ENCODE peak calls at places on chromosome 22, in nine cellular contexts. I, G, O, E, C, Z, W, T and K are unnamed samples.

GRCh38 chr22:20758688-20759087 is 15.2 kb upstream of the SERPIND1 start:
- DNase-seq in I (peak; percentile 31), G (no peak), O (no peak), E (no peak), C (no peak), Z (no peak), W (no peak), T (no peak), K (no peak)

GRCh38 chr22:38338772-38339379 is 21.6 kb upstream of the CSNK1E start:
- DNase-seq in I (no peak), G (peak; percentile 3), O (no peak), E (no peak), C (no peak), Z (no peak), W (no peak), T (no peak), K (no peak)

GRCh38 chr22:35894937-35895708 is 133.5 kb downstream of the RBFOX2 start:
- DNase-seq in I (no peak), G (no peak), O (no peak), E (no peak), C (peak; percentile 85), Z (no peak), W (no peak), T (no peak), K (peak; percentile 34)

GRCh38 chr22:41919357-41920224 is 4.7 kb upstream of the SHISA8 start:
- DNase-seq in I (no peak), G (peak; percentile 78), O (peak; percentile 76), E (peak; percentile 34), C (no peak), Z (no peak), W (no peak), T (peak; percentile 20), K (no peak)

GRCh38 chr22:38699784-38700183 is 959 bp downstream of the JOSD1 start:
- DNase-seq in I (peak; percentile 39), G (no peak), O (no peak), E (peak; percentile 30), C (peak; percentile 63), Z (no peak), W (no peak), T (no peak), K (no peak)

GRCh38 chr22:44965171-44965570 is 44.6 kb downstream of the PHF21B start:
- DNase-seq in I (no peak), G (no peak), O (no peak), E (no peak), C (no peak), Z (no peak), W (no peak), T (peak; percentile 80), K (no peak)

GRCh38 chr22:22810018-22810427 is 77.6 kb upstream of the IGLL5 start:
- DNase-seq in I (peak; percentile 58), G (peak; percentile 71), O (no peak), E (peak; percentile 31), C (peak; percentile 52), Z (no peak), W (peak; percentile 32), T (no peak), K (no peak)

GRCh38 chr22:46058591-46059519 is 81.9 kb upstream of the WNT7B start:
- DNase-seq in I (peak; percentile 38), G (peak; percentile 56), O (peak; percentile 47), E (no peak), C (no peak), Z (peak; percentile 20), W (no peak), T (peak; percentile 58), K (no peak)

GRCh38 chr22:44256860-44257560 is 55.7 kb downstream of the SHISAL1 start:
- DNase-seq in I (no peak), G (no peak), O (no peak), E (no peak), C (no peak), Z (no peak), W (no peak), T (no peak), K (no peak)

GRCh38 chr22:36964110-36964509 is 50.7 kb downstream of the CSF2RB start:
- DNase-seq in I (no peak), G (no peak), O (no peak), E (no peak), C (no peak), Z (no peak), W (no peak), T (no peak), K (no peak)

GRCh38 chr22:25410849-25411248 is 153.6 kb upstream of the GRK3 start:
- DNase-seq in I (no peak), G (no peak), O (no peak), E (no peak), C (no peak), Z (no peak), W (no peak), T (no peak), K (no peak)

GRCh38 chr22:44118645-44119315 is 61.9 kb upstream of the PARVG start:
- DNase-seq in I (no peak), G (peak; percentile 33), O (no peak), E (no peak), C (no peak), Z (no peak), W (no peak), T (no peak), K (no peak)

GRCh38 chr22:35961480-35961902 is 67.1 kb downstream of the RBFOX2 start:
- DNase-seq in I (peak; percentile 97), G (no peak), O (no peak), E (peak; percentile 36), C (peak; percentile 92), Z (no peak), W (no peak), T (no peak), K (peak; percentile 22)

GRCh38 chr22:27719535-27720227 is 81.9 kb downstream of the MN1 start:
- DNase-seq in I (no peak), G (peak; percentile 90), O (no peak), E (peak; percentile 81), C (peak; percentile 26), Z (no peak), W (no peak), T (peak; percentile 41), K (no peak)

GRCh38 chr22:43346521-43346929 is 3.4 kb upstream of the SCUBE1 start:
- DNase-seq in I (peak; percentile 64), G (peak; percentile 67), O (peak; percentile 74), E (peak; percentile 47), C (peak; percentile 24), Z (no peak), W (peak; percentile 20), T (peak; percentile 40), K (no peak)

GRCh38 chr22:39356464-39356863 is 6.7 kb downstream of the SYNGR1 start:
- DNase-seq in I (no peak), G (no peak), O (no peak), E (no peak), C (no peak), Z (no peak), W (no peak), T (peak; percentile 95), K (no peak)

GRCh38 chr22:39224550-39224949 is 20.2 kb downstream of the PDGFB start:
- DNase-seq in I (no peak), G (peak; percentile 15), O (no peak), E (no peak), C (no peak), Z (no peak), W (no peak), T (no peak), K (no peak)

GRCh38 chr22:49107961-49108530 is 719.6 kb downstream of the BRD1 start:
- DNase-seq in I (no peak), G (no peak), O (no peak), E (no peak), C (no peak), Z (no peak), W (no peak), T (no peak), K (no peak)

GRCh38 chr22:45603631-45604030 is 68.0 kb upstream of the ATXN10 start:
- DNase-seq in I (no peak), G (no peak), O (peak; percentile 7), E (no peak), C (no peak), Z (no peak), W (no peak), T (no peak), K (no peak)

GRCh38 chr22:22344430-22344829 is 99.8 kb downstream of the VPREB1 start:
- DNase-seq in I (no peak), G (no peak), O (no peak), E (no peak), C (no peak), Z (no peak), W (no peak), T (no peak), K (no peak)